ENCODE peak calls at places on chromosome 15, in ten cellular contexts. One of them, this sample, is unnamed.

GRCh38 chr15:91376016-91376415 is 276.0 kb downstream of the SV2B start:
- DNase-seq in AG10803: no peak
- DNase-seq in AG04450: no peak
- DNase-seq in lower lobe of right lung: no peak
- DNase-seq in brain microvascular endothelial cell: no peak
- DNase-seq in WERI-Rb-1: no peak
- DNase-seq in dorsolateral prefrontal cortex: no peak
- DNase-seq in heart left ventricle: no peak
- DNase-seq in cardiac fibroblast: no peak
- DNase-seq in NB4: no peak
- DNase-seq in this sample: no peak

GRCh38 chr15:63896336-63897115 is 62.8 kb upstream of the HERC1 start:
- DNase-seq in AG10803: peak
- DNase-seq in AG04450: no peak
- DNase-seq in lower lobe of right lung: no peak
- DNase-seq in NB4: peak
- DNase-seq in WERI-Rb-1: peak
- DNase-seq in dorsolateral prefrontal cortex: no peak
- DNase-seq in heart left ventricle: peak
- DNase-seq in brain microvascular endothelial cell: peak
- DNase-seq in cardiac fibroblast: peak
- DNase-seq in this sample: peak

GRCh38 chr15:86009727-86010126 is 69.9 kb upstream of the AGBL1 start:
- DNase-seq in cardiac fibroblast: no peak
- DNase-seq in brain microvascular endothelial cell: no peak
- DNase-seq in dorsolateral prefrontal cortex: no peak
- DNase-seq in NB4: peak
- DNase-seq in AG04450: no peak
- DNase-seq in WERI-Rb-1: no peak
- DNase-seq in AG10803: no peak
- DNase-seq in heart left ventricle: no peak
- DNase-seq in lower lobe of right lung: no peak
- DNase-seq in this sample: no peak

GRCh38 chr15:52343831-52344230 is 48.2 kb upstream of the MYO5C start:
- DNase-seq in AG10803: peak
- DNase-seq in AG04450: no peak
- DNase-seq in dorsolateral prefrontal cortex: no peak
- DNase-seq in cardiac fibroblast: no peak
- DNase-seq in NB4: no peak
- DNase-seq in heart left ventricle: no peak
- DNase-seq in lower lobe of right lung: no peak
- DNase-seq in WERI-Rb-1: no peak
- DNase-seq in brain microvascular endothelial cell: peak
- DNase-seq in this sample: peak

GRCh38 chr15:99732711-99733267 is 448 bp downstream of the LYSMD4 start:
- DNase-seq in WERI-Rb-1: no peak
- DNase-seq in NB4: peak
- DNase-seq in cardiac fibroblast: no peak
- DNase-seq in brain microvascular endothelial cell: no peak
- DNase-seq in dorsolateral prefrontal cortex: no peak
- DNase-seq in heart left ventricle: no peak
- DNase-seq in AG10803: no peak
- DNase-seq in lower lobe of right lung: no peak
- DNase-seq in AG04450: no peak
- DNase-seq in this sample: no peak

GRCh38 chr15:31435256-31435781 is 108.7 kb downstream of the KLF13 start:
- DNase-seq in heart left ventricle: peak
- DNase-seq in dorsolateral prefrontal cortex: peak
- DNase-seq in WERI-Rb-1: peak
- DNase-seq in lower lobe of right lung: peak
- DNase-seq in AG10803: peak
- DNase-seq in NB4: peak
- DNase-seq in AG04450: peak
- DNase-seq in brain microvascular endothelial cell: peak
- DNase-seq in cardiac fibroblast: peak
- DNase-seq in this sample: peak

GRCh38 chr15:42577514-42578031 is 2.2 kb downstream of the STARD9 start:
- DNase-seq in brain microvascular endothelial cell: peak
- DNase-seq in cardiac fibroblast: peak
- DNase-seq in AG10803: peak
- DNase-seq in WERI-Rb-1: peak
- DNase-seq in dorsolateral prefrontal cortex: no peak
- DNase-seq in heart left ventricle: peak
- DNase-seq in NB4: no peak
- DNase-seq in lower lobe of right lung: no peak
- DNase-seq in AG04450: no peak
- DNase-seq in this sample: peak

GRCh38 chr15:27358751-27359434 is 387.9 kb downstream of the GABRG3 start:
- DNase-seq in AG10803: peak
- DNase-seq in cardiac fibroblast: peak
- DNase-seq in WERI-Rb-1: peak
- DNase-seq in NB4: peak
- DNase-seq in dorsolateral prefrontal cortex: peak
- DNase-seq in brain microvascular endothelial cell: no peak
- DNase-seq in heart left ventricle: no peak
- DNase-seq in lower lobe of right lung: no peak
- DNase-seq in AG04450: no peak
- DNase-seq in this sample: no peak

GRCh38 chr15:74863239-74864056 is 9.7 kb downstream of the SCAMP2 start:
- DNase-seq in cardiac fibroblast: no peak
- DNase-seq in NB4: no peak
- DNase-seq in heart left ventricle: no peak
- DNase-seq in dorsolateral prefrontal cortex: no peak
- DNase-seq in AG04450: no peak
- DNase-seq in lower lobe of right lung: no peak
- DNase-seq in brain microvascular endothelial cell: no peak
- DNase-seq in AG10803: peak
- DNase-seq in WERI-Rb-1: no peak
- DNase-seq in this sample: peak

GRCh38 chr15:97759363-97759762 is 201.1 kb upstream of the ARRDC4 start:
- DNase-seq in cardiac fibroblast: peak
- DNase-seq in lower lobe of right lung: no peak
- DNase-seq in dorsolateral prefrontal cortex: no peak
- DNase-seq in WERI-Rb-1: no peak
- DNase-seq in brain microvascular endothelial cell: peak
- DNase-seq in AG04450: no peak
- DNase-seq in heart left ventricle: no peak
- DNase-seq in NB4: peak
- DNase-seq in AG10803: peak
- DNase-seq in this sample: no peak

GRCh38 chr15:63288778-63289378 is 11.5 kb downstream of the APH1B start:
- DNase-seq in lower lobe of right lung: no peak
- DNase-seq in brain microvascular endothelial cell: no peak
- DNase-seq in dorsolateral prefrontal cortex: no peak
- DNase-seq in AG04450: no peak
- DNase-seq in WERI-Rb-1: no peak
- DNase-seq in cardiac fibroblast: peak
- DNase-seq in AG10803: peak
- DNase-seq in heart left ventricle: no peak
- DNase-seq in NB4: peak
- DNase-seq in this sample: peak

GRCh38 chr15:59048897-59049296 is 56.0 kb upstream of the CCNB2 start:
- DNase-seq in brain microvascular endothelial cell: no peak
- DNase-seq in heart left ventricle: no peak
- DNase-seq in NB4: no peak
- DNase-seq in AG04450: no peak
- DNase-seq in WERI-Rb-1: no peak
- DNase-seq in AG10803: no peak
- DNase-seq in cardiac fibroblast: no peak
- DNase-seq in lower lobe of right lung: no peak
- DNase-seq in dorsolateral prefrontal cortex: no peak
- DNase-seq in this sample: no peak

GRCh38 chr15:96029172-96029571 is 301.3 kb upstream of the NR2F2 start:
- DNase-seq in lower lobe of right lung: no peak
- DNase-seq in WERI-Rb-1: no peak
- DNase-seq in AG04450: no peak
- DNase-seq in NB4: no peak
- DNase-seq in AG10803: no peak
- DNase-seq in brain microvascular endothelial cell: no peak
- DNase-seq in cardiac fibroblast: no peak
- DNase-seq in heart left ventricle: no peak
- DNase-seq in dorsolateral prefrontal cortex: no peak
- DNase-seq in this sample: no peak

DNA sequence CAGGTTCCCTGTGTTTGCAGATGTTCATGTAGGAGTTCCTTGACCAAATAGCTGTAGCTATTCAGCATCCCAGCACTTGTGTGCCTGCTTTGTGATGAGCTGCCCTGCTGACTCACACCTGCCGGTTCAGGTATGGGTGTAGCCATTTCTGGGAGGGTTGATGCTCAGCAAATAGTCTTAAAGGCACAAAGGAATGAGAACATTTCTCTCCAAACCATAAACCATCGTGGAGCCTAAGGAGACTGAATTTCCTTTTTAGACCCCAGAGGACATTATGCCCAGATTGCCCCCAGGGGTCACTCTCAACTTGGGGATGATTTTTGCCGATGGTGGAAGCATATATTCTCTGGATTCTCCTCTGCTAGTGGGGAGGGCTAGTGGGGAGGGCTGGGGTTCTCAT is 80.6 kb downstream of the ADAMTSL3 start:
- DNase-seq in lower lobe of right lung: no peak
- DNase-seq in heart left ventricle: no peak
- DNase-seq in AG10803: no peak
- DNase-seq in AG04450: no peak
- DNase-seq in cardiac fibroblast: peak
- DNase-seq in brain microvascular endothelial cell: no peak
- DNase-seq in WERI-Rb-1: peak
- DNase-seq in NB4: peak
- DNase-seq in dorsolateral prefrontal cortex: no peak
- DNase-seq in this sample: no peak
- TF ChIP-seq CTCF in lower lobe of right lung: no peak
- TF ChIP-seq CTCF in heart left ventricle: peak
- TF ChIP-seq CTCF in AG10803: peak
- TF ChIP-seq CTCF in AG04450: peak
- TF ChIP-seq CTCF in cardiac fibroblast: peak
- TF ChIP-seq CTCF in brain microvascular endothelial cell: peak
- TF ChIP-seq CTCF in WERI-Rb-1: peak
- TF ChIP-seq CTCF in NB4: peak
- TF ChIP-seq CTCF in dorsolateral prefrontal cortex: no peak
- TF ChIP-seq CTCF in this sample: peak

GRCh38 chr15:66937588-66937987 is 127.8 kb upstream of the SMAD3 start:
- DNase-seq in dorsolateral prefrontal cortex: no peak
- DNase-seq in AG04450: no peak
- DNase-seq in WERI-Rb-1: no peak
- DNase-seq in brain microvascular endothelial cell: no peak
- DNase-seq in AG10803: no peak
- DNase-seq in NB4: no peak
- DNase-seq in heart left ventricle: no peak
- DNase-seq in lower lobe of right lung: no peak
- DNase-seq in cardiac fibroblast: no peak
- DNase-seq in this sample: no peak

GRCh38 chr15:66936864-66937245 is 128.5 kb upstream of the SMAD3 start:
- DNase-seq in cardiac fibroblast: peak
- DNase-seq in dorsolateral prefrontal cortex: no peak
- DNase-seq in lower lobe of right lung: no peak
- DNase-seq in NB4: no peak
- DNase-seq in WERI-Rb-1: no peak
- DNase-seq in AG04450: no peak
- DNase-seq in brain microvascular endothelial cell: no peak
- DNase-seq in heart left ventricle: no peak
- DNase-seq in AG10803: peak
- DNase-seq in this sample: no peak

GRCh38 chr15:66935121-66935520 is 130.3 kb upstream of the SMAD3 start:
- DNase-seq in NB4: no peak
- DNase-seq in brain microvascular endothelial cell: no peak
- DNase-seq in heart left ventricle: no peak
- DNase-seq in AG04450: no peak
- DNase-seq in cardiac fibroblast: no peak
- DNase-seq in dorsolateral prefrontal cortex: no peak
- DNase-seq in AG10803: peak
- DNase-seq in WERI-Rb-1: no peak
- DNase-seq in lower lobe of right lung: no peak
- DNase-seq in this sample: no peak

GRCh38 chr15:66935688-66936087 is 129.7 kb upstream of the SMAD3 start:
- DNase-seq in dorsolateral prefrontal cortex: no peak
- DNase-seq in AG10803: no peak
- DNase-seq in lower lobe of right lung: no peak
- DNase-seq in NB4: no peak
- DNase-seq in cardiac fibroblast: no peak
- DNase-seq in heart left ventricle: no peak
- DNase-seq in brain microvascular endothelial cell: no peak
- DNase-seq in AG04450: no peak
- DNase-seq in WERI-Rb-1: no peak
- DNase-seq in this sample: peak

GRCh38 chr15:66936115-66936863 is 129.1 kb upstream of the SMAD3 start:
- DNase-seq in heart left ventricle: peak
- DNase-seq in WERI-Rb-1: no peak
- DNase-seq in dorsolateral prefrontal cortex: no peak
- DNase-seq in AG10803: peak
- DNase-seq in brain microvascular endothelial cell: no peak
- DNase-seq in cardiac fibroblast: peak
- DNase-seq in NB4: no peak
- DNase-seq in AG04450: peak
- DNase-seq in lower lobe of right lung: no peak
- DNase-seq in this sample: peak
- H3K4me3 ChIP-seq in heart left ventricle: peak
- H3K4me3 ChIP-seq in WERI-Rb-1: no peak
- H3K4me3 ChIP-seq in dorsolateral prefrontal cortex: peak
- H3K4me3 ChIP-seq in AG10803: peak
- H3K4me3 ChIP-seq in brain microvascular endothelial cell: peak
- H3K4me3 ChIP-seq in cardiac fibroblast: peak
- H3K4me3 ChIP-seq in NB4: no peak
- H3K4me3 ChIP-seq in AG04450: peak
- H3K4me3 ChIP-seq in lower lobe of right lung: peak
- H3K4me3 ChIP-seq in this sample: peak

DNA sequence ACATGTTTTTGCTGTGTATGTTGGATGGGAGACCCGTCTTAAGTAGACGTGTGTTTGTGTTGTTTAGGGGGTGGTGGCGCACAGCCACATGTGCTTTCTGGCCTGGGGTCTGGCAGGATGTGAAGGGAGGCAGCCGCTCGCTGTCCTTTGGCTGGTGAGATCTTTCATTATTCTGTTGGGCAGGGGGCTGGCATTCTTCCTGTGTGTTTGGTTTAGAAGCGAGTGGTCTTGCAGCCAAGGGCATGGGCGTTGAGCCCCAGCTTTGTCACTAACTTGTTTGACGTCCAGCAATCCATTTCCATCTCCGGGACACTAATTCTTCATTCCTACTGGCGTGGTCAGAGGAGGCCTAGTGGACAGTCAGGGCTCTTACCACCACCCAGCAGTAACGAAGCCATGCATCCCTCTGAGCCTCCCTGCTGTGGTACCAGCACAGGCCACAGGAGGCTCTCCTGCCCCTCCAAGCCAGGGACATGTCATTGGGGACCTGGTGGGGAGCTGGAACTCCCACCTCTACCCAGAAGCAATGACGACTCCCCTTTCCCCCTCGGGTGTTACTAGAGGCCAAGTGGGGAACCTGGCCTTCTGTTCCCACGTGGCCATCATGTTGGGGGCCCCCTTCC is 10.7 kb downstream of the THSD4 start:
- DNase-seq in heart left ventricle: no peak
- DNase-seq in brain microvascular endothelial cell: peak
- DNase-seq in dorsolateral prefrontal cortex: no peak
- DNase-seq in cardiac fibroblast: no peak
- DNase-seq in WERI-Rb-1: peak
- DNase-seq in AG04450: no peak
- DNase-seq in NB4: no peak
- DNase-seq in lower lobe of right lung: no peak
- DNase-seq in AG10803: no peak
- DNase-seq in this sample: no peak
- TF ChIP-seq CTCF in heart left ventricle: peak
- TF ChIP-seq CTCF in brain microvascular endothelial cell: peak
- TF ChIP-seq CTCF in dorsolateral prefrontal cortex: no peak
- TF ChIP-seq CTCF in cardiac fibroblast: peak
- TF ChIP-seq CTCF in WERI-Rb-1: peak
- TF ChIP-seq CTCF in AG04450: peak
- TF ChIP-seq CTCF in NB4: peak
- TF ChIP-seq CTCF in lower lobe of right lung: peak
- TF ChIP-seq CTCF in AG10803: no peak
- TF ChIP-seq CTCF in this sample: peak

GRCh38 chr15:78149068-78149804 is at the start of gene IDH3A:
- DNase-seq in AG04450: peak
- DNase-seq in cardiac fibroblast: peak
- DNase-seq in dorsolateral prefrontal cortex: peak
- DNase-seq in lower lobe of right lung: peak
- DNase-seq in heart left ventricle: peak
- DNase-seq in NB4: peak
- DNase-seq in WERI-Rb-1: peak
- DNase-seq in AG10803: peak
- DNase-seq in brain microvascular endothelial cell: peak
- DNase-seq in this sample: peak
- H3K4me3 ChIP-seq in AG04450: peak
- H3K4me3 ChIP-seq in cardiac fibroblast: peak
- H3K4me3 ChIP-seq in dorsolateral prefrontal cortex: peak
- H3K4me3 ChIP-seq in lower lobe of right lung: peak
- H3K4me3 ChIP-seq in heart left ventricle: peak
- H3K4me3 ChIP-seq in NB4: peak
- H3K4me3 ChIP-seq in WERI-Rb-1: peak
- H3K4me3 ChIP-seq in AG10803: peak
- H3K4me3 ChIP-seq in brain microvascular endothelial cell: peak
- H3K4me3 ChIP-seq in this sample: peak

This sample was measured in foreskin fibroblast.